ENCODE peak calls at places on chromosomes 6 and 20, in six cellular contexts. S is IMR-90, A is B cell, C is WTC11, O is fibroblast of lung, X is K562. U is an unnamed sample.

GRCh38 chr6:91213229-91213901 is 626.5 kb upstream of the MAP3K7 start:
- DNase-seq in S (no peak), A (no peak), C (no peak), O (no peak), X (no peak), U (no peak)

GRCh38 chr20:49415005-49415663 is 67.3 kb downstream of the KCNB1 start:
- DNase-seq in S (no peak), A (no peak), C (no peak), O (no peak), X (no peak), U (peak)

GRCh38 chr6:136365781-136366354 is 76.2 kb upstream of the BCLAF1 start:
- DNase-seq in S (peak), A (peak), C (no peak), O (no peak), X (no peak), U (no peak)

GRCh38 chr6:167930300-167930699 is 67.2 kb upstream of the KIF25 start:
- DNase-seq in S (peak), A (no peak), C (no peak), O (peak), X (no peak), U (no peak)

GRCh38 chr6:37653933-37654565 is 43.6 kb downstream of the MDGA1 start:
- DNase-seq in S (peak), A (no peak), C (peak), O (no peak), X (peak), U (no peak)

GRCh38 chr6:133837801-133838349 is 51.0 kb upstream of the TCF21 start:
- DNase-seq in S (no peak), A (peak), C (peak), O (peak), X (peak), U (peak)

GRCh38 chr6:129498556-129498940 is 211.4 kb downstream of the ARHGAP18 start:
- DNase-seq in S (peak), A (no peak), C (no peak), O (peak), X (no peak), U (no peak)

GRCh38 chr6:81966968-81967367 is 214.5 kb upstream of the TENT5A start:
- DNase-seq in S (no peak), A (no peak), C (no peak), O (no peak), X (no peak), U (no peak)

GRCh38 chr6:27795697-27796494 is 116.3 kb downstream of the OR2B2 start:
- DNase-seq in S (peak), A (peak), C (no peak), O (peak), X (peak), U (peak)

GRCh38 chr20:57473246-57474042 is 51.5 kb downstream of the CTCFL start:
- DNase-seq in S (no peak), A (peak), C (peak), O (peak), X (no peak), U (no peak)

GRCh38 chr6:23417133-23417532 is 708.9 kb upstream of the NRSN1 start:
- DNase-seq in S (no peak), A (no peak), C (no peak), O (no peak), X (no peak), U (no peak)

GRCh38 chr6:119799633-119800032 is 450.1 kb upstream of the MAN1A1 start:
- DNase-seq in S (no peak), A (no peak), C (no peak), O (no peak), X (no peak), U (no peak)

GRCh38 chr6:169164451-169164850 is 89.2 kb downstream of the THBS2 start:
- DNase-seq in S (no peak), A (no peak), C (no peak), O (no peak), X (peak), U (no peak)

GRCh38 chr6:30061766-30062458 is 847 bp downstream of the POLR1H start:
- DNase-seq in S (peak), A (no peak), C (no peak), O (peak), X (peak), U (peak)

GRCh38 chr20:37729909-37730308 is 36.1 kb downstream of the CTNNBL1 start:
- DNase-seq in S (peak), A (no peak), C (no peak), O (peak), X (no peak), U (no peak)

GRCh38 chr6:54899986-54900385 is 53.4 kb downstream of the FAM83B start:
- DNase-seq in S (no peak), A (no peak), C (no peak), O (no peak), X (no peak), U (no peak)

GRCh38 chr6:168927026-168927425 is 326.6 kb downstream of the THBS2 start:
- DNase-seq in S (no peak), A (no peak), C (no peak), O (no peak), X (no peak), U (no peak)

GRCh38 chr20:44491635-44492395 is 16.1 kb downstream of the TTPAL start:
- DNase-seq in S (peak), A (no peak), C (no peak), O (peak), X (no peak), U (no peak)

GRCh38 chr20:4468114-4468513 is 253.6 kb upstream of the PRND start:
- DNase-seq in S (peak), A (no peak), C (no peak), O (no peak), X (no peak), U (no peak)

GRCh38 chr6:84455630-84456029 is 228.2 kb upstream of the CEP162 start:
- DNase-seq in S (no peak), A (no peak), C (no peak), O (no peak), X (no peak), U (no peak)

GRCh38 chr6:158645064-158646022 is 800 bp upstream of the DYNLT1 start:
- DNase-seq in S (no peak), A (no peak), C (no peak), O (no peak), X (no peak), U (no peak)

GRCh38 chr20:58649288-58650180 is 1.5 kb upstream of the STX16 start:
- DNase-seq in S (no peak), A (peak), C (peak), O (no peak), X (no peak), U (no peak)

GRCh38 chr6:28542440-28543293 is 17.0 kb downstream of the GPX5 start:
- DNase-seq in S (peak), A (no peak), C (peak), O (peak), X (peak), U (peak)

GRCh38 chr6:22028403-22028802 is 268.4 kb downstream of the PRL start:
- DNase-seq in S (no peak), A (no peak), C (no peak), O (no peak), X (no peak), U (no peak)

DNA sequence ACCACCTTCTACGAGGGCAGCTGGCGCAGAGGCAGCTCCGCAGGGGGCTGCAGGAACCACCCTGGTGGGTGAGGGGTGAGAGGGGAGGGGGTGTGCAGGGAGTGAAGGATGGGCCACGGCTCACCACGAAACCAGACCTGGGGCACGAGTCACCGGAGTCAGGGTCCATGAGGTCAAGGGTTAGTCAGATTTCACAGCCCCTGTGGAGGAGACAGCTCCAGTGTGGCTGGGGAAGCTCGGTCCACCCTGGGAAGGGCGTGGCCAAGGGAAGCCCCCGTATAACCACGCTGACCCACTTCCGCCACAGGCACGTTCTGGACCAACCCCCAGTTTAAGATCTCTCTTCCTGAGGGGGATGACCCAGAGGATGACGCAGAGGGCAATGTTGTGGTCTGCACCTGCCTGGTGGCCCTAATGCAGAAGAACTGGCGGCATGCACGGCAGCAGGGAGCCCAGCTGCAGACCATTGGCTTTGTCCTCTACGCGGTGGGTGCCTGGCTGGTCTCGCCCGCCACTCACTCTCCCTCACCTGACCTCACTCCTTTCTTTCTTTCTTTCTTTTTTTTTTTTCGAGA is 18.4 kb downstream of the CAPN11 start:
- DNase-seq in S (no peak), A (peak), C (no peak), O (no peak), X (no peak), U (no peak)
- TF ChIP-seq CTCF in S (no peak), A (no peak), C (no peak), O (no peak), X (no peak), U (no peak)

GRCh38 chr6:150550244-150550643 is 49.4 kb upstream of the PLEKHG1 start:
- DNase-seq in S (no peak), A (no peak), C (no peak), O (no peak), X (no peak), U (no peak)
- TF ChIP-seq CTCF in S (no peak), A (no peak), C (no peak), O (no peak), X (no peak), U (no peak)

DNA sequence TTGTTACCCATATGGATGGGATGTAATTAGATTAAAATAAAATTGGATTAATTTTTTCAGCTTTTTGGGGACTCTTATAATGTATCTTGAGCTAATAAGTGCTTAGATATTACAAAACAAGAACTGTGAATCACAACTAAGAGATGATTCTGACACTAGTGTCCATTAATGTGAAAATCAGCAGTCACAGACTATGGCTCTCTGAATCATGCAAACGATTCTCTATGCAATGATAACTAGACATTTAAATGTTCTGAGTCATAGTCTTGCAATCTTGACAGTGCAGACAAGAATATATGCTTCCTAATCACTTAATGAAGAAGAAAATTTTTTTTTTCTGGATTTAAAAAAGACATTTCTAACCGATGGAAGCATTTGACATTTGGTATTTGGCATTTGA is 82.2 kb upstream of the OPRM1 start:
- DNase-seq in S (no peak), A (no peak), C (no peak), O (peak), X (no peak), U (no peak)
- TF ChIP-seq CTCF in S (no peak), A (no peak), C (no peak), O (no peak), X (no peak), U (no peak)

GRCh38 chr20:62873280-62873679 is 11.7 kb upstream of the TCFL5 start:
- DNase-seq in S (no peak), A (no peak), C (no peak), O (no peak), X (peak), U (no peak)

GRCh38 chr20:62874745-62875344 is 13.2 kb upstream of the TCFL5 start:
- DNase-seq in S (no peak), A (no peak), C (no peak), O (peak), X (peak), U (no peak)

GRCh38 chr20:62876826-62877728 is 15.5 kb upstream of the TCFL5 start:
- DNase-seq in S (no peak), A (no peak), C (peak), O (no peak), X (no peak), U (peak)

GRCh38 chr20:62876441-62876825 is 14.8 kb upstream of the TCFL5 start:
- DNase-seq in S (no peak), A (no peak), C (no peak), O (no peak), X (no peak), U (no peak)

DNA sequence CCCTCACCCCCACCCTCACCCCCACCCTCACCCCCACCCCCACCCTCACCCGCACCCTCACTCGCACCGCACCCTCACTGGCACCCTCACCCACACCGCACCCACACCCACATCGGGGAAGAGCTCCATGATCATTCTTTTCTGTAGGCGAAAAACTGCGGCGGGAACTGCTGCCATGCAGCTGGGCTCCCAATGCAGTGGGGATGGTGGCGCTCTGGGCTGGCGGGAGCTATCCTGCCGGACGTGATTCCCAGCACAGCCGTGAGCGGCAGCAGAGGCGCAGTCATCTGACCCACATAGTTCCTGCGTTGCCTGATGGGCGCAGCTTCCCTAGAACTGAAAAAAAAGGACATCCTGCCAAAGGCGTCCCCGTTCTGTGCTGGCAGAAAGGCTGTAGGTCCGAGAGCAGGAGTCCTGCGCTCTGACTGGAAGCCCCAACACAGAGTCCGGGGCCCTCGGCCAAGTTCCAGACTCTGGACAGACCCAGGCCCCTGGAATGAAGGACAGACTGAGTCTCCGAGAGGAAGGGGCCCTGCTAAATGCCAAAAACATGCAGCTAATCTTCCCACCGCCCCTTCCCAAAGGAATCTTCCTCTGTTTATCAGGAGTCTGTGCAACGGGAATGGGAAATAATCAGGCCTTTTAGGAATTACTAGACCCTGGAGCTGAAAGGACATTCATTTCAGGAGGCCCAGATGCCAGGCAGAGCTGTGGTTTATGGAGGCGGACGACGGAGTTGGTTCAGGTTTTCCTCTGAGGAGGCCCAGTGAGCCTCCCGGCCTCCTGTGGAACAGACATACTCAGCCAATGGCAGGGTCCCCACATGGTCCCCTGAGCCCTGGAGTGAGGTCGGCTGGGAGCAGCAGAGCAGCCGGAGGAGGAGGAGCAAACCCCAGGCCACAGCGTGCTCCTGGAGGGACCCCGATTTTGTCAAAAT is 14.1 kb upstream of the TCFL5 start:
- DNase-seq in S (peak), A (no peak), C (peak), O (peak), X (peak), U (peak)
- TF ChIP-seq CTCF in S (peak), A (no peak), C (no peak), O (peak), X (peak), U (peak)